ENCODE peak calls at places on chromosome 11, in nine cellular contexts. One of them, this sample, is unnamed.

GRCh38 chr11:7759010-7759409 is 37.7 kb downstream of the OR5P2 start:
- DNase-seq in NCI-H774: no peak
- DNase-seq in Right ventricle myocardium superior: no peak
- DNase-seq in activated B cell treated with CpG ODN at 0.5 μM for 24 hours: no peak
- DNase-seq in iPS-NIHi11: no peak
- DNase-seq in activated CD4-positive, alpha-beta T cell treated with anti-CD3 and anti-CD28 coated beads, Interleukin-2, amount 50 U/mL, for 48 hours: peak; percentile 8
- DNase-seq in fibroblast of the aortic adventitia: no peak
- DNase-seq in nucleus accumbens: no peak
- DNase-seq in T-helper 1 cell: no peak
- DNase-seq in this sample: no peak

GRCh38 chr11:126282742-126283591 is at the start of gene TIRAP:
- DNase-seq in NCI-H774: peak; percentile 73
- DNase-seq in Right ventricle myocardium superior: peak; percentile 86
- DNase-seq in activated B cell treated with CpG ODN at 0.5 μM for 24 hours: peak; percentile 68
- DNase-seq in iPS-NIHi11: peak; percentile 77
- DNase-seq in activated CD4-positive, alpha-beta T cell treated with anti-CD3 and anti-CD28 coated beads, Interleukin-2, amount 50 U/mL, for 48 hours: peak; percentile 62
- DNase-seq in fibroblast of the aortic adventitia: peak; percentile 42
- DNase-seq in nucleus accumbens: peak; percentile 34
- DNase-seq in T-helper 1 cell: peak; percentile 34
- DNase-seq in this sample: peak; percentile 61

GRCh38 chr11:61968758-61969390 is 1.4 kb upstream of the FTH1 start:
- DNase-seq in NCI-H774: no peak
- DNase-seq in Right ventricle myocardium superior: no peak
- DNase-seq in activated B cell treated with CpG ODN at 0.5 μM for 24 hours: peak; percentile 7
- DNase-seq in iPS-NIHi11: no peak
- DNase-seq in activated CD4-positive, alpha-beta T cell treated with anti-CD3 and anti-CD28 coated beads, Interleukin-2, amount 50 U/mL, for 48 hours: no peak
- DNase-seq in fibroblast of the aortic adventitia: no peak
- DNase-seq in nucleus accumbens: no peak
- DNase-seq in T-helper 1 cell: no peak
- DNase-seq in this sample: no peak

GRCh38 chr11:9754041-9754471 is 90.2 kb downstream of the SWAP70 start:
- DNase-seq in NCI-H774: no peak
- DNase-seq in Right ventricle myocardium superior: no peak
- DNase-seq in activated B cell treated with CpG ODN at 0.5 μM for 24 hours: no peak
- DNase-seq in iPS-NIHi11: no peak
- DNase-seq in activated CD4-positive, alpha-beta T cell treated with anti-CD3 and anti-CD28 coated beads, Interleukin-2, amount 50 U/mL, for 48 hours: no peak
- DNase-seq in fibroblast of the aortic adventitia: peak; percentile 39
- DNase-seq in nucleus accumbens: no peak
- DNase-seq in T-helper 1 cell: no peak
- DNase-seq in this sample: no peak

GRCh38 chr11:95500466-95500865 is 269.5 kb upstream of the SESN3 start:
- DNase-seq in NCI-H774: no peak
- DNase-seq in Right ventricle myocardium superior: no peak
- DNase-seq in activated B cell treated with CpG ODN at 0.5 μM for 24 hours: no peak
- DNase-seq in iPS-NIHi11: no peak
- DNase-seq in activated CD4-positive, alpha-beta T cell treated with anti-CD3 and anti-CD28 coated beads, Interleukin-2, amount 50 U/mL, for 48 hours: no peak
- DNase-seq in fibroblast of the aortic adventitia: no peak
- DNase-seq in nucleus accumbens: no peak
- DNase-seq in T-helper 1 cell: no peak
- DNase-seq in this sample: no peak

GRCh38 chr11:115297330-115297729 is 206.9 kb downstream of the CADM1 start:
- DNase-seq in NCI-H774: no peak
- DNase-seq in Right ventricle myocardium superior: no peak
- DNase-seq in activated B cell treated with CpG ODN at 0.5 μM for 24 hours: no peak
- DNase-seq in iPS-NIHi11: no peak
- DNase-seq in activated CD4-positive, alpha-beta T cell treated with anti-CD3 and anti-CD28 coated beads, Interleukin-2, amount 50 U/mL, for 48 hours: no peak
- DNase-seq in fibroblast of the aortic adventitia: no peak
- DNase-seq in nucleus accumbens: no peak
- DNase-seq in T-helper 1 cell: no peak
- DNase-seq in this sample: no peak

GRCh38 chr11:75513250-75513649 is 12.5 kb downstream of the GDPD5 start:
- DNase-seq in NCI-H774: no peak
- DNase-seq in Right ventricle myocardium superior: no peak
- DNase-seq in activated B cell treated with CpG ODN at 0.5 μM for 24 hours: no peak
- DNase-seq in iPS-NIHi11: no peak
- DNase-seq in activated CD4-positive, alpha-beta T cell treated with anti-CD3 and anti-CD28 coated beads, Interleukin-2, amount 50 U/mL, for 48 hours: no peak
- DNase-seq in fibroblast of the aortic adventitia: peak; percentile 67
- DNase-seq in nucleus accumbens: no peak
- DNase-seq in T-helper 1 cell: no peak
- DNase-seq in this sample: no peak

GRCh38 chr11:120522021-120522420 is 10.5 kb downstream of the GRIK4 start:
- DNase-seq in NCI-H774: no peak
- DNase-seq in Right ventricle myocardium superior: no peak
- DNase-seq in activated B cell treated with CpG ODN at 0.5 μM for 24 hours: no peak
- DNase-seq in iPS-NIHi11: no peak
- DNase-seq in activated CD4-positive, alpha-beta T cell treated with anti-CD3 and anti-CD28 coated beads, Interleukin-2, amount 50 U/mL, for 48 hours: no peak
- DNase-seq in fibroblast of the aortic adventitia: no peak
- DNase-seq in nucleus accumbens: no peak
- DNase-seq in T-helper 1 cell: no peak
- DNase-seq in this sample: no peak

GRCh38 chr11:107576497-107577086 is 11.1 kb upstream of the ALKBH8 start:
- DNase-seq in NCI-H774: peak; percentile 7
- DNase-seq in Right ventricle myocardium superior: peak; percentile 60
- DNase-seq in activated B cell treated with CpG ODN at 0.5 μM for 24 hours: no peak
- DNase-seq in iPS-NIHi11: peak; percentile 61
- DNase-seq in activated CD4-positive, alpha-beta T cell treated with anti-CD3 and anti-CD28 coated beads, Interleukin-2, amount 50 U/mL, for 48 hours: peak; percentile 62
- DNase-seq in fibroblast of the aortic adventitia: peak; percentile 75
- DNase-seq in nucleus accumbens: no peak
- DNase-seq in T-helper 1 cell: no peak
- DNase-seq in this sample: peak; percentile 54

GRCh38 chr11:92964471-92964870 is 5.0 kb upstream of the MTNR1B start:
- DNase-seq in NCI-H774: no peak
- DNase-seq in Right ventricle myocardium superior: no peak
- DNase-seq in activated B cell treated with CpG ODN at 0.5 μM for 24 hours: no peak
- DNase-seq in iPS-NIHi11: no peak
- DNase-seq in activated CD4-positive, alpha-beta T cell treated with anti-CD3 and anti-CD28 coated beads, Interleukin-2, amount 50 U/mL, for 48 hours: no peak
- DNase-seq in fibroblast of the aortic adventitia: no peak
- DNase-seq in nucleus accumbens: no peak
- DNase-seq in T-helper 1 cell: no peak
- DNase-seq in this sample: no peak

GRCh38 chr11:93720522-93720921 is 20.8 kb downstream of the TAF1D start:
- DNase-seq in NCI-H774: no peak
- DNase-seq in Right ventricle myocardium superior: no peak
- DNase-seq in activated B cell treated with CpG ODN at 0.5 μM for 24 hours: no peak
- DNase-seq in iPS-NIHi11: no peak
- DNase-seq in activated CD4-positive, alpha-beta T cell treated with anti-CD3 and anti-CD28 coated beads, Interleukin-2, amount 50 U/mL, for 48 hours: no peak
- DNase-seq in fibroblast of the aortic adventitia: no peak
- DNase-seq in nucleus accumbens: no peak
- DNase-seq in T-helper 1 cell: no peak
- DNase-seq in this sample: no peak

GRCh38 chr11:94183886-94184264 is 55.2 kb downstream of the PANX1 start:
- DNase-seq in NCI-H774: no peak
- DNase-seq in Right ventricle myocardium superior: peak; percentile 67
- DNase-seq in activated B cell treated with CpG ODN at 0.5 μM for 24 hours: peak; percentile 22
- DNase-seq in iPS-NIHi11: peak; percentile 92
- DNase-seq in activated CD4-positive, alpha-beta T cell treated with anti-CD3 and anti-CD28 coated beads, Interleukin-2, amount 50 U/mL, for 48 hours: peak; percentile 27
- DNase-seq in fibroblast of the aortic adventitia: peak; percentile 79
- DNase-seq in nucleus accumbens: peak; percentile 10
- DNase-seq in T-helper 1 cell: no peak
- DNase-seq in this sample: peak; percentile 88

GRCh38 chr11:104286129-104286528 is 122.2 kb upstream of the PDGFD start:
- DNase-seq in NCI-H774: no peak
- DNase-seq in Right ventricle myocardium superior: no peak
- DNase-seq in activated B cell treated with CpG ODN at 0.5 μM for 24 hours: no peak
- DNase-seq in iPS-NIHi11: no peak
- DNase-seq in activated CD4-positive, alpha-beta T cell treated with anti-CD3 and anti-CD28 coated beads, Interleukin-2, amount 50 U/mL, for 48 hours: no peak
- DNase-seq in fibroblast of the aortic adventitia: peak; percentile 7
- DNase-seq in nucleus accumbens: no peak
- DNase-seq in T-helper 1 cell: no peak
- DNase-seq in this sample: no peak

GRCh38 chr11:134004406-134005197 is 47.8 kb upstream of the IGSF9B start:
- DNase-seq in NCI-H774: no peak
- DNase-seq in Right ventricle myocardium superior: no peak
- DNase-seq in activated B cell treated with CpG ODN at 0.5 μM for 24 hours: no peak
- DNase-seq in iPS-NIHi11: no peak
- DNase-seq in activated CD4-positive, alpha-beta T cell treated with anti-CD3 and anti-CD28 coated beads, Interleukin-2, amount 50 U/mL, for 48 hours: no peak
- DNase-seq in fibroblast of the aortic adventitia: peak; percentile 2
- DNase-seq in nucleus accumbens: no peak
- DNase-seq in T-helper 1 cell: no peak
- DNase-seq in this sample: no peak

GRCh38 chr11:16191852-16192240 is 164.5 kb downstream of the SOX6 start:
- DNase-seq in NCI-H774: no peak
- DNase-seq in Right ventricle myocardium superior: no peak
- DNase-seq in activated B cell treated with CpG ODN at 0.5 μM for 24 hours: no peak
- DNase-seq in iPS-NIHi11: no peak
- DNase-seq in activated CD4-positive, alpha-beta T cell treated with anti-CD3 and anti-CD28 coated beads, Interleukin-2, amount 50 U/mL, for 48 hours: no peak
- DNase-seq in fibroblast of the aortic adventitia: no peak
- DNase-seq in nucleus accumbens: no peak
- DNase-seq in T-helper 1 cell: no peak
- DNase-seq in this sample: no peak

GRCh38 chr11:117934526-117935307 is 5.5 kb upstream of the TMPRSS13 start:
- DNase-seq in NCI-H774: no peak
- DNase-seq in Right ventricle myocardium superior: no peak
- DNase-seq in activated B cell treated with CpG ODN at 0.5 μM for 24 hours: no peak
- DNase-seq in iPS-NIHi11: no peak
- DNase-seq in activated CD4-positive, alpha-beta T cell treated with anti-CD3 and anti-CD28 coated beads, Interleukin-2, amount 50 U/mL, for 48 hours: no peak
- DNase-seq in fibroblast of the aortic adventitia: no peak
- DNase-seq in nucleus accumbens: no peak
- DNase-seq in T-helper 1 cell: no peak
- DNase-seq in this sample: no peak

GRCh38 chr11:75403037-75403436 is 3.7 kb downstream of the RPS3 start:
- DNase-seq in NCI-H774: no peak
- DNase-seq in Right ventricle myocardium superior: no peak
- DNase-seq in activated B cell treated with CpG ODN at 0.5 μM for 24 hours: no peak
- DNase-seq in iPS-NIHi11: no peak
- DNase-seq in activated CD4-positive, alpha-beta T cell treated with anti-CD3 and anti-CD28 coated beads, Interleukin-2, amount 50 U/mL, for 48 hours: no peak
- DNase-seq in fibroblast of the aortic adventitia: no peak
- DNase-seq in nucleus accumbens: no peak
- DNase-seq in T-helper 1 cell: no peak
- DNase-seq in this sample: no peak

GRCh38 chr11:93668171-93668570 is 6.7 kb downstream of the CEP295 start:
- DNase-seq in NCI-H774: no peak
- DNase-seq in Right ventricle myocardium superior: no peak
- DNase-seq in activated B cell treated with CpG ODN at 0.5 μM for 24 hours: no peak
- DNase-seq in iPS-NIHi11: no peak
- DNase-seq in activated CD4-positive, alpha-beta T cell treated with anti-CD3 and anti-CD28 coated beads, Interleukin-2, amount 50 U/mL, for 48 hours: no peak
- DNase-seq in fibroblast of the aortic adventitia: peak; percentile 16
- DNase-seq in nucleus accumbens: no peak
- DNase-seq in T-helper 1 cell: no peak
- DNase-seq in this sample: no peak

GRCh38 chr11:102614485-102614884 is 10.6 kb downstream of the MMP20 start:
- DNase-seq in NCI-H774: no peak
- DNase-seq in Right ventricle myocardium superior: no peak
- DNase-seq in activated B cell treated with CpG ODN at 0.5 μM for 24 hours: no peak
- DNase-seq in iPS-NIHi11: no peak
- DNase-seq in activated CD4-positive, alpha-beta T cell treated with anti-CD3 and anti-CD28 coated beads, Interleukin-2, amount 50 U/mL, for 48 hours: no peak
- DNase-seq in fibroblast of the aortic adventitia: no peak
- DNase-seq in nucleus accumbens: no peak
- DNase-seq in T-helper 1 cell: no peak
- DNase-seq in this sample: no peak

GRCh38 chr11:17932472-17932871 is 80.4 kb downstream of the SERGEF start:
- DNase-seq in NCI-H774: no peak
- DNase-seq in Right ventricle myocardium superior: no peak
- DNase-seq in activated B cell treated with CpG ODN at 0.5 μM for 24 hours: no peak
- DNase-seq in iPS-NIHi11: no peak
- DNase-seq in activated CD4-positive, alpha-beta T cell treated with anti-CD3 and anti-CD28 coated beads, Interleukin-2, amount 50 U/mL, for 48 hours: no peak
- DNase-seq in fibroblast of the aortic adventitia: no peak
- DNase-seq in nucleus accumbens: no peak
- DNase-seq in T-helper 1 cell: no peak
- DNase-seq in this sample: no peak

GRCh38 chr11:119795231-119795630 is 66.2 kb upstream of the NECTIN1 start:
- DNase-seq in NCI-H774: no peak
- DNase-seq in Right ventricle myocardium superior: no peak
- DNase-seq in activated B cell treated with CpG ODN at 0.5 μM for 24 hours: no peak
- DNase-seq in iPS-NIHi11: no peak
- DNase-seq in activated CD4-positive, alpha-beta T cell treated with anti-CD3 and anti-CD28 coated beads, Interleukin-2, amount 50 U/mL, for 48 hours: no peak
- DNase-seq in fibroblast of the aortic adventitia: peak; percentile 77
- DNase-seq in nucleus accumbens: no peak
- DNase-seq in T-helper 1 cell: no peak
- DNase-seq in this sample: no peak

GRCh38 chr11:115684135-115684534 is 179.9 kb upstream of the CADM1 start:
- DNase-seq in NCI-H774: no peak
- DNase-seq in Right ventricle myocardium superior: no peak
- DNase-seq in activated B cell treated with CpG ODN at 0.5 μM for 24 hours: no peak
- DNase-seq in iPS-NIHi11: no peak
- DNase-seq in activated CD4-positive, alpha-beta T cell treated with anti-CD3 and anti-CD28 coated beads, Interleukin-2, amount 50 U/mL, for 48 hours: no peak
- DNase-seq in fibroblast of the aortic adventitia: no peak
- DNase-seq in nucleus accumbens: no peak
- DNase-seq in T-helper 1 cell: no peak
- DNase-seq in this sample: no peak

GRCh38 chr11:104134760-104135159 is 29.2 kb downstream of the PDGFD start:
- DNase-seq in NCI-H774: no peak
- DNase-seq in Right ventricle myocardium superior: no peak
- DNase-seq in activated B cell treated with CpG ODN at 0.5 μM for 24 hours: no peak
- DNase-seq in iPS-NIHi11: no peak
- DNase-seq in activated CD4-positive, alpha-beta T cell treated with anti-CD3 and anti-CD28 coated beads, Interleukin-2, amount 50 U/mL, for 48 hours: no peak
- DNase-seq in fibroblast of the aortic adventitia: peak; percentile 64
- DNase-seq in nucleus accumbens: no peak
- DNase-seq in T-helper 1 cell: no peak
- DNase-seq in this sample: no peak

GRCh38 chr11:125448136-125448535 is 47.9 kb downstream of the FEZ1 start:
- DNase-seq in NCI-H774: no peak
- DNase-seq in Right ventricle myocardium superior: no peak
- DNase-seq in activated B cell treated with CpG ODN at 0.5 μM for 24 hours: no peak
- DNase-seq in iPS-NIHi11: no peak
- DNase-seq in activated CD4-positive, alpha-beta T cell treated with anti-CD3 and anti-CD28 coated beads, Interleukin-2, amount 50 U/mL, for 48 hours: no peak
- DNase-seq in fibroblast of the aortic adventitia: peak; percentile 64
- DNase-seq in nucleus accumbens: no peak
- DNase-seq in T-helper 1 cell: no peak
- DNase-seq in this sample: no peak

GRCh38 chr11:65431452-65432132 is 9.0 kb downstream of the NEAT1 start:
- DNase-seq in NCI-H774: no peak
- DNase-seq in Right ventricle myocardium superior: no peak
- DNase-seq in activated B cell treated with CpG ODN at 0.5 μM for 24 hours: no peak
- DNase-seq in iPS-NIHi11: no peak
- DNase-seq in activated CD4-positive, alpha-beta T cell treated with anti-CD3 and anti-CD28 coated beads, Interleukin-2, amount 50 U/mL, for 48 hours: no peak
- DNase-seq in fibroblast of the aortic adventitia: peak; percentile 76
- DNase-seq in nucleus accumbens: no peak
- DNase-seq in T-helper 1 cell: no peak
- DNase-seq in this sample: no peak

GRCh38 chr11:75400110-75400865 is 970 bp downstream of the RPS3 start:
- DNase-seq in NCI-H774: no peak
- DNase-seq in Right ventricle myocardium superior: no peak
- DNase-seq in activated B cell treated with CpG ODN at 0.5 μM for 24 hours: no peak
- DNase-seq in iPS-NIHi11: no peak
- DNase-seq in activated CD4-positive, alpha-beta T cell treated with anti-CD3 and anti-CD28 coated beads, Interleukin-2, amount 50 U/mL, for 48 hours: no peak
- DNase-seq in fibroblast of the aortic adventitia: peak; percentile 33
- DNase-seq in nucleus accumbens: no peak
- DNase-seq in T-helper 1 cell: no peak
- DNase-seq in this sample: no peak

GRCh38 chr11:77026743-77027142 is 7.5 kb upstream of the B3GNT6 start:
- DNase-seq in NCI-H774: no peak
- DNase-seq in Right ventricle myocardium superior: no peak
- DNase-seq in activated B cell treated with CpG ODN at 0.5 μM for 24 hours: no peak
- DNase-seq in iPS-NIHi11: no peak
- DNase-seq in activated CD4-positive, alpha-beta T cell treated with anti-CD3 and anti-CD28 coated beads, Interleukin-2, amount 50 U/mL, for 48 hours: no peak
- DNase-seq in fibroblast of the aortic adventitia: no peak
- DNase-seq in nucleus accumbens: no peak
- DNase-seq in T-helper 1 cell: no peak
- DNase-seq in this sample: no peak

GRCh38 chr11:120871924-120872323 is 152.0 kb upstream of the TBCEL start:
- DNase-seq in NCI-H774: no peak
- DNase-seq in Right ventricle myocardium superior: no peak
- DNase-seq in activated B cell treated with CpG ODN at 0.5 μM for 24 hours: no peak
- DNase-seq in iPS-NIHi11: peak; percentile 30
- DNase-seq in activated CD4-positive, alpha-beta T cell treated with anti-CD3 and anti-CD28 coated beads, Interleukin-2, amount 50 U/mL, for 48 hours: no peak
- DNase-seq in fibroblast of the aortic adventitia: no peak
- DNase-seq in nucleus accumbens: no peak
- DNase-seq in T-helper 1 cell: no peak
- DNase-seq in this sample: no peak

GRCh38 chr11:126140932-126141291 is 70.5 kb downstream of the RPUSD4 start:
- DNase-seq in NCI-H774: peak; percentile 29
- DNase-seq in Right ventricle myocardium superior: peak; percentile 77
- DNase-seq in activated B cell treated with CpG ODN at 0.5 μM for 24 hours: no peak
- DNase-seq in iPS-NIHi11: no peak
- DNase-seq in activated CD4-positive, alpha-beta T cell treated with anti-CD3 and anti-CD28 coated beads, Interleukin-2, amount 50 U/mL, for 48 hours: no peak
- DNase-seq in fibroblast of the aortic adventitia: peak; percentile 82
- DNase-seq in nucleus accumbens: no peak
- DNase-seq in T-helper 1 cell: no peak
- DNase-seq in this sample: no peak

GRCh38 chr11:132336781-132337535 is 966.5 kb downstream of the NTM start:
- DNase-seq in NCI-H774: no peak
- DNase-seq in Right ventricle myocardium superior: no peak
- DNase-seq in activated B cell treated with CpG ODN at 0.5 μM for 24 hours: no peak
- DNase-seq in iPS-NIHi11: no peak
- DNase-seq in activated CD4-positive, alpha-beta T cell treated with anti-CD3 and anti-CD28 coated beads, Interleukin-2, amount 50 U/mL, for 48 hours: no peak
- DNase-seq in fibroblast of the aortic adventitia: no peak
- DNase-seq in nucleus accumbens: no peak
- DNase-seq in T-helper 1 cell: no peak
- DNase-seq in this sample: no peak

GRCh38 chr11:6472934-6473333 is 807 bp downstream of the TRIM3 start:
- DNase-seq in NCI-H774: no peak
- DNase-seq in Right ventricle myocardium superior: no peak
- DNase-seq in activated B cell treated with CpG ODN at 0.5 μM for 24 hours: no peak
- DNase-seq in iPS-NIHi11: no peak
- DNase-seq in activated CD4-positive, alpha-beta T cell treated with anti-CD3 and anti-CD28 coated beads, Interleukin-2, amount 50 U/mL, for 48 hours: no peak
- DNase-seq in fibroblast of the aortic adventitia: no peak
- DNase-seq in nucleus accumbens: no peak
- DNase-seq in T-helper 1 cell: no peak
- DNase-seq in this sample: peak; percentile 59

This sample was measured in glutamatergic neuron.